ENCODE peak calls at places on chromosomes 1 and 21, in nine cellular contexts. D, L, C, M, Z, H, G, F and K are unnamed samples.

GRCh38 chr1:180947901-180948311 is 35.2 kb downstream of the KIAA1614 start:
- DNase-seq in Z (no peak), G (no peak), H (peak), L (no peak), F (peak), C (no peak), M (no peak), D (no peak), K (no peak)

GRCh38 chr1:224565186-224565585 is 50.9 kb upstream of the CNIH3 start:
- DNase-seq in G (no peak), L (peak), C (no peak), M (peak), Z (no peak), F (peak), H (peak), D (peak), K (peak)

GRCh38 chr1:4801192-4801924 is 146.9 kb downstream of the AJAP1 start:
- DNase-seq in M (no peak), L (no peak), D (peak), Z (no peak), F (no peak), C (no peak), H (peak), G (peak), K (no peak)

GRCh38 chr1:209607795-209608178 is 24.3 kb downstream of the CAMK1G start:
- DNase-seq in D (no peak), H (no peak), G (no peak), Z (no peak), M (no peak), L (no peak), C (no peak), F (peak), K (no peak)

GRCh38 chr1:172040466-172040865 is 199.2 kb downstream of the DNM3 start:
- DNase-seq in C (no peak), L (peak), H (no peak), Z (no peak), M (no peak), F (no peak), D (peak), G (no peak), K (peak)

GRCh38 chr1:116804736-116805135 is 50.5 kb downstream of the CD2 start:
- DNase-seq in F (no peak), G (no peak), H (no peak), C (no peak), Z (no peak), L (no peak), M (no peak), D (no peak), K (no peak)

GRCh38 chr1:119075614-119076013 is 64.8 kb downstream of the WARS2 start:
- DNase-seq in D (peak), L (peak), Z (no peak), F (no peak), G (no peak), C (no peak), H (no peak), M (no peak), K (peak)

GRCh38 chr1:23178931-23179330 is 10.3 kb upstream of the LUZP1 start:
- DNase-seq in C (peak), L (no peak), F (no peak), M (no peak), H (no peak), D (peak), Z (no peak), G (no peak), K (peak)

GRCh38 chr1:57072775-57073174 is 107.0 kb upstream of the C8B start:
- DNase-seq in C (peak), G (no peak), H (no peak), D (peak), F (no peak), M (no peak), L (no peak), Z (no peak), K (no peak)

GRCh38 chr1:110540891-110541685 is 22.1 kb upstream of the KCNA10 start:
- DNase-seq in M (no peak), G (no peak), C (no peak), Z (no peak), H (no peak), F (no peak), L (no peak), D (no peak), K (no peak)

GRCh38 chr21:35510294-35510693 is 461.2 kb upstream of the RUNX1 start:
- DNase-seq in M (no peak), L (no peak), Z (no peak), D (no peak), C (no peak), F (no peak), H (no peak), G (no peak), K (no peak)

GRCh38 chr1:195584870-195585624 is 1023.2 kb downstream of the KCNT2 start:
- DNase-seq in M (no peak), Z (no peak), F (no peak), C (peak), D (peak), L (no peak), H (no peak), G (no peak), K (peak)

GRCh38 chr1:195577748-195578147 is 1030.5 kb downstream of the KCNT2 start:
- DNase-seq in Z (no peak), M (no peak), H (no peak), C (no peak), L (no peak), D (no peak), F (no peak), G (no peak), K (no peak)

GRCh38 chr1:195580988-195581387 is 1027.3 kb downstream of the KCNT2 start:
- DNase-seq in G (no peak), F (no peak), M (no peak), Z (no peak), H (no peak), D (no peak), L (no peak), C (peak), K (peak)
- TF ChIP-seq CTCF in G (peak), F (no peak), M (no peak), Z (no peak), H (no peak), D (peak), L (no peak), C (no peak), K (no peak)

GRCh38 chr1:78419309-78419708 is 71.5 kb upstream of the PTGFR start:
- DNase-seq in Z (no peak), M (no peak), D (peak), L (peak), H (no peak), F (peak), G (no peak), C (no peak), K (peak)
- H3K4me3 ChIP-seq in Z (no peak), M (no peak), D (no peak), L (no peak), H (no peak), F (peak), G (no peak), C (no peak), K (peak)

GRCh38 chr1:54510715-54511270 is 37.2 kb upstream of the ACOT11 start:
- DNase-seq in M (no peak), L (no peak), G (no peak), Z (no peak), H (no peak), D (no peak), F (peak), C (no peak), K (no peak)
- TF ChIP-seq CTCF in M (no peak), L (no peak), G (no peak), Z (no peak), H (no peak), D (no peak), F (no peak), C (peak), K (no peak)

DNA sequence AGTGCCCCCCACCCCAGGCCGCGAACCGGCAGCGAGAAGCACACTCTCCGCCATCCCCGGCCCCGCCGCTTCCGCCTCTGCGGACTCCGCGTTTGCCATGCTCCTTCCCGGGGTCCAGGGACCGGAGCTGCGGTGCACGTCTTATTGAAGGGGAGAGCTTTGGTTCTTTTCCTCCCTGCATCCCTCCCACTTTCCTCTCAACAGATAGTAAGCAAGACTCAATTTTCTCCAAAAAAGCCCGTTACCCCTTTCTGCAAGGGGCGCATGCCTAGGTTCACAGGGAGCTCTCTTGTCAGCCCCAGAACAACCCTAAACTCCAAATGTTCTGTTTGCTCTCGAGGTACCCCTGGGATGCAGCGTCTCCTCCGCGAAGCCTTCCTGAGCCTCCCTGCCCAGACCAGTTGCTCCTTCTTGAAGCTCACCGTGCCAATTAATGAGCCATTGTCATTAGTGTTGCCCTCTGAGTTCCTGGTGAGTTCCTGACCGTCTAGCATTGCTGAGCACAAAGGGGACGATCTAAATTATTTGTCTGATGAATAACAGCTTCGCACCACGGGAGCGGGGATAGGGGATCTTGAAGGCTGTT is 8.1 kb downstream of the FOXD3 start:
- DNase-seq in L (no peak), G (no peak), Z (no peak), C (peak), D (no peak), F (peak), M (no peak), H (no peak), K (peak)
- H3K4me3 ChIP-seq in L (no peak), G (no peak), Z (no peak), C (peak), D (no peak), F (no peak), M (no peak), H (peak), K (no peak)

GRCh38 chr1:152745289-152745704 is 12.5 kb upstream of the KPRP start:
- DNase-seq in H (no peak), F (no peak), G (no peak), L (no peak), D (peak), M (peak), Z (no peak), C (no peak), K (no peak)
- TF ChIP-seq CTCF in H (no peak), F (no peak), G (no peak), L (no peak), D (peak), M (peak), Z (no peak), C (no peak), K (no peak)

GRCh38 chr1:30823627-30823968 is 66.0 kb upstream of the LAPTM5 start:
- DNase-seq in D (no peak), Z (no peak), G (no peak), M (no peak), L (no peak), C (no peak), F (no peak), H (no peak), K (no peak)
- H3K4me3 ChIP-seq in D (no peak), Z (peak), G (peak), M (peak), L (peak), C (peak), F (peak), H (peak), K (peak)